ENCODE peak calls at places on chromosomes 5 and 9, in ten cellular contexts. One of them, this sample, is unnamed.
A peak's percentile ranks its signal among the peaks of the same experiment; 100 is the strongest.

GRCh38 chr5:74124826-74125225 is 498.8 kb downstream of the ARHGEF28 start:
- DNase-seq in progenitor cell of endocrine pancreas: no peak
- DNase-seq in AG09309: no peak
- DNase-seq in A549: no peak
- DNase-seq in PC-3: no peak
- DNase-seq in brain microvascular endothelial cell: peak; percentile 22
- DNase-seq in cardiac muscle cell: no peak
- DNase-seq in nephron progenitor cell: no peak
- DNase-seq in HCT116: no peak
- DNase-seq in CD4-positive, alpha-beta T cell: no peak
- DNase-seq in this sample: no peak

GRCh38 chr5:179258001-179258921 is 87.0 kb downstream of the ADAMTS2 start:
- DNase-seq in progenitor cell of endocrine pancreas: no peak
- DNase-seq in AG09309: no peak
- DNase-seq in A549: no peak
- DNase-seq in PC-3: no peak
- DNase-seq in brain microvascular endothelial cell: no peak
- DNase-seq in cardiac muscle cell: no peak
- DNase-seq in nephron progenitor cell: no peak
- DNase-seq in HCT116: no peak
- DNase-seq in CD4-positive, alpha-beta T cell: no peak
- DNase-seq in this sample: no peak

GRCh38 chr9:89113851-89114250 is 64.8 kb downstream of the SHC3 start:
- DNase-seq in progenitor cell of endocrine pancreas: no peak
- DNase-seq in AG09309: no peak
- DNase-seq in A549: no peak
- DNase-seq in PC-3: no peak
- DNase-seq in brain microvascular endothelial cell: no peak
- DNase-seq in cardiac muscle cell: no peak
- DNase-seq in nephron progenitor cell: no peak
- DNase-seq in HCT116: no peak
- DNase-seq in CD4-positive, alpha-beta T cell: no peak
- DNase-seq in this sample: no peak

GRCh38 chr5:35485487-35485886 is 132.2 kb upstream of the SPEF2 start:
- DNase-seq in progenitor cell of endocrine pancreas: no peak
- DNase-seq in AG09309: no peak
- DNase-seq in A549: no peak
- DNase-seq in PC-3: no peak
- DNase-seq in brain microvascular endothelial cell: no peak
- DNase-seq in cardiac muscle cell: no peak
- DNase-seq in nephron progenitor cell: no peak
- DNase-seq in HCT116: no peak
- DNase-seq in CD4-positive, alpha-beta T cell: no peak
- DNase-seq in this sample: no peak

GRCh38 chr5:173595826-173596225 is 20.6 kb downstream of the BOD1 start:
- DNase-seq in progenitor cell of endocrine pancreas: no peak
- DNase-seq in AG09309: no peak
- DNase-seq in A549: no peak
- DNase-seq in PC-3: no peak
- DNase-seq in brain microvascular endothelial cell: no peak
- DNase-seq in cardiac muscle cell: no peak
- DNase-seq in nephron progenitor cell: no peak
- DNase-seq in HCT116: no peak
- DNase-seq in CD4-positive, alpha-beta T cell: no peak
- DNase-seq in this sample: no peak

GRCh38 chr5:112738180-112738560 is 485 bp downstream of the APC start:
- DNase-seq in progenitor cell of endocrine pancreas: no peak
- DNase-seq in AG09309: no peak
- DNase-seq in A549: no peak
- DNase-seq in PC-3: no peak
- DNase-seq in brain microvascular endothelial cell: peak; percentile 21
- DNase-seq in cardiac muscle cell: no peak
- DNase-seq in nephron progenitor cell: peak; percentile 4
- DNase-seq in HCT116: no peak
- DNase-seq in CD4-positive, alpha-beta T cell: no peak
- DNase-seq in this sample: no peak

GRCh38 chr5:113232246-113232645 is 202.5 kb downstream of the TSSK1B start:
- DNase-seq in progenitor cell of endocrine pancreas: no peak
- DNase-seq in AG09309: no peak
- DNase-seq in A549: no peak
- DNase-seq in PC-3: peak; percentile 32
- DNase-seq in brain microvascular endothelial cell: no peak
- DNase-seq in cardiac muscle cell: no peak
- DNase-seq in nephron progenitor cell: no peak
- DNase-seq in HCT116: no peak
- DNase-seq in CD4-positive, alpha-beta T cell: no peak
- DNase-seq in this sample: no peak

GRCh38 chr9:97858826-97859225 is 5.8 kb downstream of the FOXE1 start:
- DNase-seq in progenitor cell of endocrine pancreas: no peak
- DNase-seq in AG09309: no peak
- DNase-seq in A549: no peak
- DNase-seq in PC-3: no peak
- DNase-seq in brain microvascular endothelial cell: no peak
- DNase-seq in cardiac muscle cell: no peak
- DNase-seq in nephron progenitor cell: no peak
- DNase-seq in HCT116: no peak
- DNase-seq in CD4-positive, alpha-beta T cell: no peak
- DNase-seq in this sample: no peak

GRCh38 chr9:124190761-124191160 is 67.0 kb upstream of the NEK6 start:
- DNase-seq in progenitor cell of endocrine pancreas: peak; percentile 4
- DNase-seq in AG09309: no peak
- DNase-seq in A549: no peak
- DNase-seq in PC-3: no peak
- DNase-seq in brain microvascular endothelial cell: no peak
- DNase-seq in cardiac muscle cell: no peak
- DNase-seq in nephron progenitor cell: no peak
- DNase-seq in HCT116: no peak
- DNase-seq in CD4-positive, alpha-beta T cell: no peak
- DNase-seq in this sample: no peak

GRCh38 chr5:45795458-45795857 is 99.3 kb upstream of the HCN1 start:
- DNase-seq in progenitor cell of endocrine pancreas: no peak
- DNase-seq in AG09309: no peak
- DNase-seq in A549: no peak
- DNase-seq in PC-3: no peak
- DNase-seq in brain microvascular endothelial cell: no peak
- DNase-seq in cardiac muscle cell: no peak
- DNase-seq in nephron progenitor cell: no peak
- DNase-seq in HCT116: no peak
- DNase-seq in CD4-positive, alpha-beta T cell: no peak
- DNase-seq in this sample: no peak

GRCh38 chr5:324736-325612 is 3.5 kb downstream of the AHRR start:
- DNase-seq in progenitor cell of endocrine pancreas: no peak
- DNase-seq in AG09309: no peak
- DNase-seq in A549: no peak
- DNase-seq in PC-3: no peak
- DNase-seq in brain microvascular endothelial cell: no peak
- DNase-seq in cardiac muscle cell: no peak
- DNase-seq in nephron progenitor cell: no peak
- DNase-seq in HCT116: no peak
- DNase-seq in CD4-positive, alpha-beta T cell: no peak
- DNase-seq in this sample: no peak

GRCh38 chr5:139385061-139385889 is 2.2 kb upstream of the SLC23A1 start:
- DNase-seq in progenitor cell of endocrine pancreas: no peak
- DNase-seq in AG09309: no peak
- DNase-seq in A549: no peak
- DNase-seq in PC-3: no peak
- DNase-seq in brain microvascular endothelial cell: no peak
- DNase-seq in cardiac muscle cell: no peak
- DNase-seq in nephron progenitor cell: no peak
- DNase-seq in HCT116: no peak
- DNase-seq in CD4-positive, alpha-beta T cell: no peak
- DNase-seq in this sample: no peak
- TF ChIP-seq CTCF in progenitor cell of endocrine pancreas: no peak
- TF ChIP-seq CTCF in AG09309: no peak
- TF ChIP-seq CTCF in A549: no peak
- TF ChIP-seq CTCF in PC-3: peak; percentile 34
- TF ChIP-seq CTCF in brain microvascular endothelial cell: peak; percentile 8
- TF ChIP-seq CTCF in cardiac muscle cell: no peak
- TF ChIP-seq CTCF in nephron progenitor cell: no peak
- TF ChIP-seq CTCF in HCT116: peak; percentile 30
- TF ChIP-seq CTCF in CD4-positive, alpha-beta T cell: no peak
- TF ChIP-seq CTCF in this sample: peak; percentile 18

GRCh38 chr5:141398608-141399007 is 861 bp downstream of the PCDHGB5 start:
- DNase-seq in progenitor cell of endocrine pancreas: no peak
- DNase-seq in AG09309: no peak
- DNase-seq in A549: no peak
- DNase-seq in PC-3: no peak
- DNase-seq in brain microvascular endothelial cell: no peak
- DNase-seq in cardiac muscle cell: no peak
- DNase-seq in nephron progenitor cell: no peak
- DNase-seq in HCT116: no peak
- DNase-seq in CD4-positive, alpha-beta T cell: no peak
- DNase-seq in this sample: no peak

GRCh38 chr5:141388661-141389060 is 1.2 kb downstream of the PCDHGB4 start:
- DNase-seq in progenitor cell of endocrine pancreas: no peak
- DNase-seq in AG09309: no peak
- DNase-seq in A549: no peak
- DNase-seq in PC-3: no peak
- DNase-seq in brain microvascular endothelial cell: no peak
- DNase-seq in cardiac muscle cell: no peak
- DNase-seq in nephron progenitor cell: no peak
- DNase-seq in HCT116: no peak
- DNase-seq in CD4-positive, alpha-beta T cell: no peak
- DNase-seq in this sample: no peak

GRCh38 chr5:141389153-141390042 is 1.9 kb downstream of the PCDHGB4 start:
- DNase-seq in progenitor cell of endocrine pancreas: no peak
- DNase-seq in AG09309: no peak
- DNase-seq in A549: no peak
- DNase-seq in PC-3: no peak
- DNase-seq in brain microvascular endothelial cell: no peak
- DNase-seq in cardiac muscle cell: no peak
- DNase-seq in nephron progenitor cell: no peak
- DNase-seq in HCT116: no peak
- DNase-seq in CD4-positive, alpha-beta T cell: no peak
- DNase-seq in this sample: no peak

GRCh38 chr5:141393267-141393666 is 834 bp downstream of the PCDHGA8 start:
- DNase-seq in progenitor cell of endocrine pancreas: no peak
- DNase-seq in AG09309: no peak
- DNase-seq in A549: no peak
- DNase-seq in PC-3: no peak
- DNase-seq in brain microvascular endothelial cell: no peak
- DNase-seq in cardiac muscle cell: no peak
- DNase-seq in nephron progenitor cell: no peak
- DNase-seq in HCT116: no peak
- DNase-seq in CD4-positive, alpha-beta T cell: no peak
- DNase-seq in this sample: no peak

GRCh38 chr5:141392429-141393198 is at the start of gene PCDHGA8:
- DNase-seq in progenitor cell of endocrine pancreas: no peak
- DNase-seq in AG09309: no peak
- DNase-seq in A549: peak; percentile 27
- DNase-seq in PC-3: no peak
- DNase-seq in brain microvascular endothelial cell: no peak
- DNase-seq in cardiac muscle cell: no peak
- DNase-seq in nephron progenitor cell: no peak
- DNase-seq in HCT116: peak; percentile 21
- DNase-seq in CD4-positive, alpha-beta T cell: no peak
- DNase-seq in this sample: no peak
- TF ChIP-seq CTCF in progenitor cell of endocrine pancreas: no peak
- TF ChIP-seq CTCF in AG09309: peak; percentile 44
- TF ChIP-seq CTCF in A549: no peak
- TF ChIP-seq CTCF in PC-3: no peak
- TF ChIP-seq CTCF in brain microvascular endothelial cell: peak; percentile 21
- TF ChIP-seq CTCF in cardiac muscle cell: no peak
- TF ChIP-seq CTCF in nephron progenitor cell: no peak
- TF ChIP-seq CTCF in HCT116: peak; percentile 52
- TF ChIP-seq CTCF in CD4-positive, alpha-beta T cell: no peak
- TF ChIP-seq CTCF in this sample: no peak

GRCh38 chr9:33416996-33417395 is 14.6 kb upstream of the AQP7 start:
- DNase-seq in progenitor cell of endocrine pancreas: no peak
- DNase-seq in AG09309: no peak
- DNase-seq in A549: no peak
- DNase-seq in PC-3: no peak
- DNase-seq in brain microvascular endothelial cell: no peak
- DNase-seq in cardiac muscle cell: no peak
- DNase-seq in nephron progenitor cell: no peak
- DNase-seq in HCT116: no peak
- DNase-seq in CD4-positive, alpha-beta T cell: peak; percentile 54
- DNase-seq in this sample: no peak

GRCh38 chr9:33415152-33416038 is 13.0 kb upstream of the AQP7 start:
- DNase-seq in progenitor cell of endocrine pancreas: peak; percentile 71
- DNase-seq in AG09309: no peak
- DNase-seq in A549: peak; percentile 98
- DNase-seq in PC-3: peak; percentile 96
- DNase-seq in brain microvascular endothelial cell: peak; percentile 35
- DNase-seq in cardiac muscle cell: peak; percentile 78
- DNase-seq in nephron progenitor cell: peak; percentile 80
- DNase-seq in HCT116: peak; percentile 68
- DNase-seq in CD4-positive, alpha-beta T cell: peak; percentile 91
- DNase-seq in this sample: peak; percentile 36

GRCh38 chr9:33414263-33414662 is 11.9 kb upstream of the AQP7 start:
- DNase-seq in progenitor cell of endocrine pancreas: no peak
- DNase-seq in AG09309: no peak
- DNase-seq in A549: no peak
- DNase-seq in PC-3: no peak
- DNase-seq in brain microvascular endothelial cell: no peak
- DNase-seq in cardiac muscle cell: no peak
- DNase-seq in nephron progenitor cell: no peak
- DNase-seq in HCT116: no peak
- DNase-seq in CD4-positive, alpha-beta T cell: no peak
- DNase-seq in this sample: no peak

GRCh38 chr9:33419904-33420303 is 17.5 kb upstream of the AQP7 start:
- DNase-seq in progenitor cell of endocrine pancreas: no peak
- DNase-seq in AG09309: no peak
- DNase-seq in A549: no peak
- DNase-seq in PC-3: no peak
- DNase-seq in brain microvascular endothelial cell: no peak
- DNase-seq in cardiac muscle cell: no peak
- DNase-seq in nephron progenitor cell: no peak
- DNase-seq in HCT116: no peak
- DNase-seq in CD4-positive, alpha-beta T cell: no peak
- DNase-seq in this sample: no peak

DNA sequence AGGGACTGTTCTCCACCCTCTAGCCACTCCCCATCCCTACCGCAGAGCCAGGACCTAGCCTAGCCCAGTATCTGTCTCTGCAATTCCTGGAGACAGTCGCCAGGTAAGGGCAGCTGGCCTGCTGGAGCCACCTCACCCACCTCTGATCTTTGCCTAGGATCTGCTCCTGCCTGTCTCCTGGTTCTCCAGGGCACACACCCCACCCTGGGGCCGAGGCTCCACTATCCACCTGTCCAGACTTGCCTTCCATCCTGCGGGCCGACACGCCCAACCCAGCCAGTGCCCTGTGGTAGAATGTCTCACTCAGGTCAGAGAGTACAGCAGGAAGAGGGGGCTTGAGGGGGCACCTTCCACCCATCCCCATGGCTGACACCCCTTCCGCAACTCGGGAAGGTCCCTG is 15.7 kb upstream of the AQP7 start:
- DNase-seq in progenitor cell of endocrine pancreas: no peak
- DNase-seq in AG09309: no peak
- DNase-seq in A549: no peak
- DNase-seq in PC-3: no peak
- DNase-seq in brain microvascular endothelial cell: no peak
- DNase-seq in cardiac muscle cell: no peak
- DNase-seq in nephron progenitor cell: no peak
- DNase-seq in HCT116: no peak
- DNase-seq in CD4-positive, alpha-beta T cell: no peak
- DNase-seq in this sample: no peak
- TF ChIP-seq CTCF in progenitor cell of endocrine pancreas: no peak
- TF ChIP-seq CTCF in AG09309: no peak
- TF ChIP-seq CTCF in A549: no peak
- TF ChIP-seq CTCF in PC-3: no peak
- TF ChIP-seq CTCF in brain microvascular endothelial cell: no peak
- TF ChIP-seq CTCF in cardiac muscle cell: no peak
- TF ChIP-seq CTCF in nephron progenitor cell: no peak
- TF ChIP-seq CTCF in HCT116: no peak
- TF ChIP-seq CTCF in CD4-positive, alpha-beta T cell: no peak
- TF ChIP-seq CTCF in this sample: no peak

GRCh38 chr5:139148986-139149385 is 49.2 kb downstream of the SIL1 start:
- DNase-seq in progenitor cell of endocrine pancreas: no peak
- DNase-seq in AG09309: no peak
- DNase-seq in A549: no peak
- DNase-seq in PC-3: no peak
- DNase-seq in brain microvascular endothelial cell: no peak
- DNase-seq in cardiac muscle cell: no peak
- DNase-seq in nephron progenitor cell: no peak
- DNase-seq in HCT116: no peak
- DNase-seq in CD4-positive, alpha-beta T cell: no peak
- DNase-seq in this sample: no peak
- TF ChIP-seq CTCF in progenitor cell of endocrine pancreas: no peak
- TF ChIP-seq CTCF in AG09309: no peak
- TF ChIP-seq CTCF in A549: no peak
- TF ChIP-seq CTCF in PC-3: no peak
- TF ChIP-seq CTCF in brain microvascular endothelial cell: no peak
- TF ChIP-seq CTCF in cardiac muscle cell: no peak
- TF ChIP-seq CTCF in nephron progenitor cell: no peak
- TF ChIP-seq CTCF in HCT116: no peak
- TF ChIP-seq CTCF in CD4-positive, alpha-beta T cell: no peak
- TF ChIP-seq CTCF in this sample: no peak